ENCODE peak calls at places on chromosomes 12 and 14, in ten cellular contexts. E is ovary; U is right lobe of liver; J is NB4; H is CD8-positive, alpha-beta memory T cell; X is cardiac fibroblast; Y is CD4-positive, CD25-positive, alpha-beta regulatory T cell; R is IMR-90; B is lower leg skin; N is HepG2. P is an unnamed sample.

GRCh38 chr12:102702447-102703114 is 214.5 kb downstream of the PAH start:
- DNase-seq in E (peak), U (peak), J (peak), H (no peak), X (peak), Y (peak), R (peak), B (peak), N (peak), P (peak)

GRCh38 chr14:22200977-22201605 is 387.9 kb downstream of the DAD1 start:
- DNase-seq in E (no peak), U (no peak), J (peak), H (no peak), X (peak), Y (peak), R (peak), B (no peak), N (peak), P (peak)

GRCh38 chr14:95346820-95347219 is 27.1 kb upstream of the CLMN start:
- DNase-seq in E (no peak), U (no peak), J (no peak), H (no peak), X (no peak), Y (no peak), R (no peak), B (no peak), N (no peak), P (no peak)

GRCh38 chr12:65494537-65494936 is 216.1 kb downstream of the MSRB3 start:
- DNase-seq in E (no peak), U (no peak), J (no peak), H (no peak), X (no peak), Y (no peak), R (no peak), B (no peak), N (peak), P (no peak)

GRCh38 chr12:113860950-113861349 is 105.2 kb downstream of the RBM19 start:
- DNase-seq in E (no peak), U (no peak), J (peak), H (no peak), X (peak), Y (no peak), R (peak), B (no peak), N (no peak), P (peak)

GRCh38 chr14:77722301-77722700 is 14.4 kb downstream of the SLIRP start:
- DNase-seq in E (no peak), U (no peak), J (no peak), H (no peak), X (no peak), Y (no peak), R (no peak), B (no peak), N (no peak), P (no peak)

GRCh38 chr14:93778453-93778852 is 9.8 kb downstream of the PRIMA1 start:
- DNase-seq in E (no peak), U (no peak), J (no peak), H (no peak), X (no peak), Y (no peak), R (no peak), B (no peak), N (peak), P (no peak)

GRCh38 chr14:103445783-103446182 is 60.6 kb downstream of the MARK3 start:
- DNase-seq in E (no peak), U (no peak), J (no peak), H (no peak), X (no peak), Y (no peak), R (no peak), B (no peak), N (no peak), P (no peak)

GRCh38 chr14:69214376-69214775 is 23.1 kb downstream of the EXD2 start:
- DNase-seq in E (no peak), U (no peak), J (no peak), H (no peak), X (no peak), Y (no peak), R (peak), B (no peak), N (no peak), P (peak)

GRCh38 chr12:66836623-66837310 is 157.9 kb upstream of the GRIP1 start:
- DNase-seq in E (no peak), U (no peak), J (no peak), H (no peak), X (no peak), Y (no peak), R (no peak), B (no peak), N (no peak), P (no peak)

GRCh38 chr14:106883218-106883692 is 1356.9 kb downstream of the TMEM121 start:
- DNase-seq in E (peak), U (peak), J (peak), H (peak), X (peak), Y (peak), R (no peak), B (no peak), N (peak), P (no peak)

GRCh38 chr12:131687346-131688125 is 23.4 kb upstream of the SFSWAP start:
- DNase-seq in E (no peak), U (no peak), J (no peak), H (no peak), X (no peak), Y (no peak), R (no peak), B (no peak), N (no peak), P (no peak)

GRCh38 chr14:101068293-101068957 is 164.9 kb upstream of the RTL1 start:
- DNase-seq in E (peak), U (no peak), J (peak), H (no peak), X (no peak), Y (no peak), R (no peak), B (no peak), N (no peak), P (no peak)

GRCh38 chr14:68941820-68942219 is 37.3 kb downstream of the ACTN1 start:
- DNase-seq in E (no peak), U (peak), J (no peak), H (no peak), X (peak), Y (no peak), R (peak), B (peak), N (peak), P (peak)

GRCh38 chr14:100031506-100032281 is 33.5 kb upstream of the EVL start:
- DNase-seq in E (no peak), U (no peak), J (peak), H (no peak), X (peak), Y (no peak), R (peak), B (peak), N (no peak), P (peak)

GRCh38 chr12:10397311-10397710 is 7.5 kb upstream of the KLRK1 start:
- DNase-seq in E (no peak), U (no peak), J (peak), H (no peak), X (no peak), Y (no peak), R (no peak), B (no peak), N (no peak), P (no peak)

GRCh38 chr12:125835852-125836251 is 770.6 kb downstream of the AACS start:
- DNase-seq in E (no peak), U (no peak), J (no peak), H (no peak), X (no peak), Y (no peak), R (no peak), B (no peak), N (no peak), P (no peak)

GRCh38 chr12:113040722-113041168 is 15.8 kb upstream of the DTX1 start:
- DNase-seq in E (no peak), U (peak), J (peak), H (no peak), X (peak), Y (no peak), R (peak), B (peak), N (peak), P (peak)

GRCh38 chr14:101480747-101481530 is 80.4 kb upstream of the DIO3 start:
- DNase-seq in E (peak), U (peak), J (no peak), H (no peak), X (peak), Y (no peak), R (peak), B (no peak), N (peak), P (peak)

GRCh38 chr14:105418269-105419054 is 1.2 kb upstream of the MTA1 start:
- DNase-seq in E (peak), U (no peak), J (no peak), H (no peak), X (no peak), Y (no peak), R (no peak), B (no peak), N (no peak), P (no peak)
- H3K4me3 ChIP-seq in E (peak), U (peak), J (no peak), H (no peak), X (no peak), Y (no peak), R (no peak), B (no peak), N (peak), P (no peak)

DNA sequence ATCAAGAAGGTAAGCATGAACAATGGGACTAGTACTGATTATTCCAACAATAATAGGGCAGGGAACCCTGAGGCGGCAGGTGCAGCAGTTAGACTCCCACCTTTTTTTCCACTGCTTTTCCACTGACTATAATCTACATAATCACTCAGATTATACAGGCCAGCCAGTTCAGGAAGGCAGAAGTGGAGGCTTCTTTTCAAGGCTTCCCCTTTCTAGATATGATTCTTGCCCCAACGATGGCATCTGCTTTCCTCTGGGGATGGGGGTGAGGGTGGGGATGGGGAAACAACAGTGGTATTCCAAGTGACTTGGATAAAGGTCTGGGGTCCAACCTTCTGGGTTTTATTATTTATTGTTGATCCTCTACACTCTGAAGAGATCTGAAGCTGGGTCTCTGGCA is 331 bp downstream of the NCKAP1L start:
- DNase-seq in E (no peak), U (no peak), J (no peak), H (no peak), X (no peak), Y (no peak), R (no peak), B (no peak), N (no peak), P (no peak)
- H3K4me3 ChIP-seq in E (no peak), U (peak), J (peak), H (peak), X (no peak), Y (peak), R (no peak), B (no peak), N (no peak), P (no peak)

GRCh38 chr14:104866451-104867370 is 1.6 kb downstream of the CEP170B start:
- DNase-seq in E (peak), U (peak), J (no peak), H (no peak), X (no peak), Y (no peak), R (no peak), B (no peak), N (no peak), P (peak)
- H3K4me3 ChIP-seq in E (peak), U (peak), J (no peak), H (no peak), X (peak), Y (no peak), R (peak), B (peak), N (peak), P (peak)

DNA sequence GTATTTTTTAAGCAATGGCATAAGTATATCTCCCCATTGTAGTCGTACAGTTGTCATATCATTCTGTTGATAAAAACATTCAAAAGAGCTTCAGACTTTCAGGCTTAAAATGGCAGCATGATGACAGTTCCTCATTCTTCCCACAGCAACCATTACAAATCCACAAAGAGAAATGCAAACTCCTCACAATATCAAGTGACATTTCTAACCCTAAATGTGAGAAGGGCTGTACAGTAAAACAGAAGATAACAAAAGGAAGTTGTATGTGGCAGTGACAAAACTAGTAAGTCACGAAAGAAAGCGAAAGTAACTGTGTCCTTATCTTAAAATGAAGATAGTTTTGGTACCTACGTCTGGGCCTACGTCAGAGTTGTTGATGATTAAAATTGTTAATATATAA is 46.7 kb downstream of the GXYLT1 start:
- DNase-seq in E (no peak), U (no peak), J (peak), H (no peak), X (peak), Y (peak), R (no peak), B (no peak), N (no peak), P (no peak)
- H3K4me3 ChIP-seq in E (no peak), U (no peak), J (no peak), H (peak), X (no peak), Y (peak), R (no peak), B (no peak), N (no peak), P (no peak)

GRCh38 chr12:121861549-121862254 is 3.0 kb upstream of the HPD start:
- DNase-seq in E (no peak), U (no peak), J (peak), H (no peak), X (peak), Y (no peak), R (peak), B (no peak), N (peak), P (peak)

GRCh38 chr12:121858662-121859572 is at the start of gene HPD:
- DNase-seq in E (peak), U (peak), J (no peak), H (no peak), X (peak), Y (no peak), R (peak), B (peak), N (peak), P (peak)

GRCh38 chr12:121860257-121860656 is 1.6 kb upstream of the HPD start:
- DNase-seq in E (no peak), U (peak), J (no peak), H (no peak), X (no peak), Y (no peak), R (no peak), B (no peak), N (peak), P (no peak)

GRCh38 chr12:121857322-121858246 is 1.1 kb downstream of the HPD start:
- DNase-seq in E (no peak), U (peak), J (no peak), H (no peak), X (peak), Y (no peak), R (no peak), B (no peak), N (peak), P (no peak)

DNA sequence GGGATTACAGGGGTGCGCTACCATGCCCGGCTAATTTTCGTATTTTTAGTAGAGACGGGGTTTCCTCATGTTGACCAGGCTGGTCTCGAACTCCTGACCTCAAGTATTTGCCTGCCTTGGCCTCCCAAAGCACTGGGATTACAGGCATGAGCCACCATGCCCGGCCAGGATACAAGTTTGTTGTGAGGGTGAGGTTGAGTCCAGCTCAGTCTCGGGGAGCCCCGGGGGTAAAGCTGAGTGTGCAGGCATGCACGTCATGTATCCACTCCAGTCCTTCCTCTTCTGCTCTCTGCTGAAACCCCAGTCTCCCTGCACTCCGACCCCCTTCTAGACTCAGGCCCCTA is 369 bp downstream of the HPD start:
- DNase-seq in E (no peak), U (no peak), J (no peak), H (no peak), X (no peak), Y (no peak), R (no peak), B (no peak), N (no peak), P (no peak)
- H3K4me3 ChIP-seq in E (no peak), U (peak), J (no peak), H (no peak), X (no peak), Y (no peak), R (no peak), B (no peak), N (peak), P (no peak)

GRCh38 chr12:123062682-123063426 is 82.4 kb downstream of the ARL6IP4 start:
- DNase-seq in E (no peak), U (peak), J (peak), H (no peak), X (peak), Y (no peak), R (peak), B (peak), N (peak), P (peak)
- H3K4me3 ChIP-seq in E (no peak), U (no peak), J (no peak), H (no peak), X (no peak), Y (no peak), R (no peak), B (no peak), N (peak), P (no peak)